ENCODE peak calls at places on chromosomes 12 and 14, in nine cellular contexts. T is NCI-H1092; F is HTR-8/SVneo; L is renal cortical epithelial cell; E is iPS-NIHi11; V is activated naive CD4-positive, alpha-beta T cell; I is LNCaP clone FGC; S is NCI-H69; D is globus pallidus. K is an unnamed sample.
A peak's percentile ranks its signal among the peaks of the same experiment; 100 is the strongest.

GRCh38 chr12:116945901-116946550 is 35.3 kb downstream of the FBXW8 start:
- DNase-seq in D (no peak), S (no peak), V (no peak), T (no peak), I (no peak), L (no peak), F (no peak), E (no peak), K (no peak)

GRCh38 chr14:68332011-68332410 is 460.9 kb downstream of the ZFP36L1 start:
- DNase-seq in E (no peak), I (no peak), L (no peak), D (no peak), S (peak; percentile 17), F (no peak), T (no peak), V (no peak), K (no peak)

GRCh38 chr14:35196571-35196970 is 74.2 kb downstream of the PRORP start:
- DNase-seq in L (peak; percentile 66), T (no peak), F (no peak), V (no peak), S (no peak), I (no peak), D (no peak), E (no peak), K (no peak)

GRCh38 chr12:108879615-108880254 is at the start of gene DAO:
- DNase-seq in S (peak; percentile 23), V (no peak), E (no peak), F (no peak), T (no peak), L (no peak), I (no peak), D (peak; percentile 58), K (no peak)

GRCh38 chr12:82862069-82862841 is 175.5 kb downstream of the TMTC2 start:
- DNase-seq in E (no peak), I (peak; percentile 2), D (no peak), F (no peak), L (peak; percentile 50), S (no peak), V (no peak), T (no peak), K (no peak)

GRCh38 chr12:131897875-131898274 is 3.5 kb downstream of the ULK1 start:
- DNase-seq in F (no peak), I (no peak), L (no peak), D (no peak), E (no peak), T (no peak), S (no peak), V (no peak), K (no peak)

GRCh38 chr14:23512156-23512555 is 39.4 kb downstream of the ZFHX2 start:
- DNase-seq in T (peak; percentile 68), D (peak; percentile 43), E (no peak), S (peak; percentile 87), F (no peak), V (no peak), I (no peak), L (no peak), K (peak; percentile 11)

GRCh38 chr12:122449317-122449716 is 26.8 kb upstream of the CLIP1 start:
- DNase-seq in D (no peak), F (peak; percentile 65), T (no peak), L (peak; percentile 70), I (peak; percentile 22), V (no peak), S (no peak), E (no peak), K (no peak)

GRCh38 chr12:46299846-46300245 is 31.0 kb upstream of the SLC38A1 start:
- DNase-seq in D (no peak), E (no peak), I (no peak), F (no peak), L (no peak), S (peak; percentile 98), V (no peak), T (peak; percentile 38), K (no peak)

GRCh38 chr12:113464852-113465719 is 6.6 kb downstream of the LHX5 start:
- DNase-seq in L (no peak), F (no peak), E (no peak), V (no peak), T (no peak), S (peak; percentile 77), D (no peak), I (no peak), K (no peak)

GRCh38 chr14:22319526-22320352 is 269.3 kb downstream of the DAD1 start:
- DNase-seq in D (peak; percentile 77), L (peak; percentile 77), S (peak; percentile 64), E (peak; percentile 42), F (no peak), T (peak; percentile 13), I (no peak), V (no peak), K (peak; percentile 46)

GRCh38 chr14:71498151-71498734 is 434.0 kb upstream of the RGS6 start:
- DNase-seq in T (no peak), V (no peak), E (no peak), D (no peak), S (peak; percentile 47), F (no peak), I (no peak), L (no peak), K (no peak)

GRCh38 chr12:69570545-69571399 is 14.5 kb upstream of the CCT2 start:
- DNase-seq in L (peak; percentile 80), D (peak; percentile 43), T (no peak), E (peak; percentile 70), F (peak; percentile 32), V (no peak), S (peak; percentile 66), I (no peak), K (no peak)

GRCh38 chr14:46574236-46574970 is 77.2 kb downstream of the RPL10L start:
- DNase-seq in T (no peak), F (peak; percentile 3), L (no peak), V (no peak), I (no peak), E (no peak), D (no peak), S (no peak), K (no peak)

GRCh38 chr14:92615451-92615850 is 101.9 kb downstream of the RIN3 start:
- DNase-seq in D (no peak), I (no peak), F (no peak), E (no peak), L (no peak), T (no peak), V (peak; percentile 24), S (no peak), K (no peak)

GRCh38 chr14:95315579-95315978 is 4.1 kb downstream of the CLMN start:
- DNase-seq in F (no peak), T (no peak), D (no peak), L (no peak), I (no peak), V (no peak), E (no peak), S (no peak), K (no peak)

GRCh38 chr12:52990206-52990605 is 16.1 kb upstream of the EIF4B start:
- DNase-seq in V (no peak), D (no peak), T (no peak), L (no peak), S (no peak), I (no peak), E (no peak), F (no peak), K (no peak)

GRCh38 chr12:6391013-6391412 is 7.1 kb downstream of the LTBR start:
- DNase-seq in S (no peak), F (no peak), V (no peak), E (no peak), L (no peak), T (no peak), D (no peak), I (no peak), K (no peak)

GRCh38 chr14:70916776-70917175 is 9.5 kb downstream of the PCNX1 start:
- DNase-seq in L (no peak), I (no peak), F (no peak), D (no peak), S (no peak), E (no peak), V (no peak), T (no peak), K (no peak)

GRCh38 chr14:27995688-27996087 is 770.9 kb upstream of the FOXG1 start:
- DNase-seq in E (no peak), I (no peak), S (peak; percentile 99), T (peak; percentile 96), D (no peak), V (no peak), L (no peak), F (no peak), K (no peak)

GRCh38 chr12:12645485-12645884 is 33.8 kb downstream of the CREBL2 start:
- DNase-seq in D (no peak), T (no peak), L (peak; percentile 20), S (peak; percentile 56), E (peak; percentile 64), F (peak; percentile 3), V (no peak), I (no peak), K (no peak)

GRCh38 chr14:96187216-96188050 is 17.2 kb upstream of the BDKRB2 start:
- DNase-seq in F (no peak), E (no peak), D (no peak), S (peak; percentile 85), L (no peak), I (no peak), T (no peak), V (no peak), K (no peak)

GRCh38 chr14:104223810-104224515 is 85.6 kb downstream of the KIF26A start:
- DNase-seq in S (peak; percentile 73), E (no peak), L (no peak), F (no peak), V (no peak), D (no peak), I (no peak), T (no peak), K (peak; percentile 77)

GRCh38 chr12:127108360-127109215 is 1158.4 kb upstream of the TMEM132C start:
- DNase-seq in L (peak; percentile 51), S (peak; percentile 6), T (peak; percentile 7), E (no peak), V (peak; percentile 6), D (peak; percentile 55), I (no peak), F (peak; percentile 60), K (no peak)